ENCODE peak calls at places on chromosomes 2 and 18, in five cellular contexts. One of them, this sample, is unnamed.

GRCh38 chr2:113218283-113219091 is 44.7 kb downstream of the PSD4 start:
- DNase-seq in HEK293T: no peak
- DNase-seq in HepG2: peak
- DNase-seq in GM12878: no peak
- DNase-seq in NT2/D1: no peak
- DNase-seq in this sample: no peak

GRCh38 chr2:37330669-37331068 is 6.0 kb upstream of the PRKD3 start:
- DNase-seq in NT2/D1: no peak
- DNase-seq in HepG2: no peak
- DNase-seq in HEK293T: no peak
- DNase-seq in GM12878: no peak
- DNase-seq in this sample: no peak

GRCh38 chr2:109475531-109476210 is 138.1 kb downstream of the SEPTIN10 start:
- DNase-seq in HepG2: no peak
- DNase-seq in NT2/D1: no peak
- DNase-seq in HEK293T: no peak
- DNase-seq in GM12878: no peak
- DNase-seq in this sample: no peak

GRCh38 chr2:189763908-189764661 is 1.5 kb upstream of the OSGEPL1 start:
- DNase-seq in GM12878: no peak
- DNase-seq in HEK293T: no peak
- DNase-seq in HepG2: peak
- DNase-seq in NT2/D1: no peak
- DNase-seq in this sample: no peak

GRCh38 chr2:190637331-190637734 is 11.6 kb upstream of the NAB1 start:
- DNase-seq in GM12878: no peak
- DNase-seq in HepG2: no peak
- DNase-seq in NT2/D1: no peak
- DNase-seq in HEK293T: no peak
- DNase-seq in this sample: no peak

GRCh38 chr18:3603460-3604259 is 153.7 kb downstream of the TGIF1 start:
- DNase-seq in HepG2: peak
- DNase-seq in GM12878: no peak
- DNase-seq in HEK293T: no peak
- DNase-seq in NT2/D1: peak
- DNase-seq in this sample: peak

GRCh38 chr2:171522804-171523338 is 597 bp downstream of the CYBRD1 start:
- DNase-seq in HEK293T: peak
- DNase-seq in GM12878: no peak
- DNase-seq in NT2/D1: no peak
- DNase-seq in HepG2: no peak
- DNase-seq in this sample: no peak

GRCh38 chr2:8455236-8456148 is 226.4 kb upstream of the ID2 start:
- DNase-seq in GM12878: no peak
- DNase-seq in NT2/D1: no peak
- DNase-seq in HEK293T: no peak
- DNase-seq in HepG2: no peak
- DNase-seq in this sample: no peak

GRCh38 chr18:6728809-6729246 is 688 bp upstream of the ARHGAP28 start:
- DNase-seq in GM12878: no peak
- DNase-seq in HEK293T: no peak
- DNase-seq in HepG2: no peak
- DNase-seq in NT2/D1: no peak
- DNase-seq in this sample: no peak

GRCh38 chr2:95042472-95043271 is 17.2 kb downstream of the MAL start:
- DNase-seq in GM12878: no peak
- DNase-seq in HepG2: no peak
- DNase-seq in HEK293T: no peak
- DNase-seq in NT2/D1: no peak
- DNase-seq in this sample: no peak

GRCh38 chr2:209663149-209663548 is 108.5 kb upstream of the UNC80 start:
- DNase-seq in GM12878: no peak
- DNase-seq in HEK293T: no peak
- DNase-seq in NT2/D1: no peak
- DNase-seq in HepG2: no peak
- DNase-seq in this sample: no peak

DNA sequence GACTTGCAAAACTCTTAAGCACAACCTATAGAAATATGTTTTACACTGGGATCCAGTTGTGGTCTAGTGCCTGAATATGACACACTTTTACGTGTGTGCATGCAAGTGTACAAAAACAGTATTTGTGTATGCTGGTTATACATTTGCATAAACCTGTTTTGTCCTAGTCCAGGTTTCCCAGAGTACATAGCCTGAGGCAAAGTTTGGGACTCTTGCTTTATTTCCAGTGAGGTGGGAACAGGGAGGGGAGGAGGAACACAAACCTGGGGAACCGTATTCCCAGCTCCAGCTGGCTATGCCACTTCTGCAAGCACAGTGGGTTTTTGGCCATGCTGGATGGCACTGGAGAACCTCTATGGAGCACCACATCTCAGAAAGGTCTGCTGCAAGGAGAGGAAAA is 481.1 kb upstream of the HS6ST1 start:
- DNase-seq in HepG2: no peak
- DNase-seq in GM12878: no peak
- DNase-seq in HEK293T: no peak
- DNase-seq in NT2/D1: no peak
- DNase-seq in this sample: no peak
- TF ChIP-seq SUZ12 in HepG2: no peak
- TF ChIP-seq SUZ12 in GM12878: no peak
- TF ChIP-seq SUZ12 in HEK293T: no peak
- TF ChIP-seq SUZ12 in NT2/D1: no peak
- TF ChIP-seq SUZ12 in this sample: no peak

DNA sequence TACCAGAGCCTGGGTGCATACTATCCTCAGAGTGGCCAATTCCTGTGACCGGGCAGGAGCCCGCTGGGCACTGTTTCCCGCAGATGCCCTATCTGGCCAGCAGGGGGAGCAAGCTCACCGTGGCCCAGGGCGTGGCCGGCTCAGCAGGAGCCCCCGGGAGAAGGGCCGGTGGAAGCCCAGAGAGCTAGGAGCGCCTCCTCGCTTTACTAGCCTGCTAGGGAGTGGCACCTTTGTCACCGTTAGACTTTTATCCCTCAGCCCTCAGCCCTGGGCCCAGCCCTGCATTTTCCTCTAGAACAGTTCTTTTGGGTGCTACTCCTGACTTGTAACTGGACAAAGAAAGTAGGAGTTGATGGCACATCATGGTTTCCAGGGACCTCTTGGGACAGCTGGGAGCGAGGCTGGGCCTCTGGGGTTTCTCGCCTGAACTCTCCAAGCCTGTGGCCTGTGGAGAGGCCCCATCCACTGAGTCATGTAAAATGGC is 24.0 kb downstream of the TMEM177 start:
- DNase-seq in NT2/D1: peak
- DNase-seq in GM12878: no peak
- DNase-seq in HepG2: peak
- DNase-seq in HEK293T: peak
- DNase-seq in this sample: peak
- TF ChIP-seq SUZ12 in NT2/D1: no peak
- TF ChIP-seq SUZ12 in GM12878: no peak
- TF ChIP-seq SUZ12 in HepG2: no peak
- TF ChIP-seq SUZ12 in HEK293T: no peak
- TF ChIP-seq SUZ12 in this sample: no peak

GRCh38 chr18:57974585-57974984 is 69.4 kb upstream of the NEDD4L start:
- DNase-seq in HepG2: peak
- DNase-seq in HEK293T: no peak
- DNase-seq in NT2/D1: no peak
- DNase-seq in GM12878: no peak
- DNase-seq in this sample: no peak

GRCh38 chr18:57973889-57974288 is 70.1 kb upstream of the NEDD4L start:
- DNase-seq in HEK293T: no peak
- DNase-seq in NT2/D1: no peak
- DNase-seq in GM12878: no peak
- DNase-seq in HepG2: no peak
- DNase-seq in this sample: no peak

GRCh38 chr18:57975805-57976204 is 68.2 kb upstream of the NEDD4L start:
- DNase-seq in HEK293T: no peak
- DNase-seq in HepG2: no peak
- DNase-seq in GM12878: no peak
- DNase-seq in NT2/D1: no peak
- DNase-seq in this sample: no peak

GRCh38 chr18:57980573-57981348 is 63.3 kb upstream of the NEDD4L start:
- DNase-seq in NT2/D1: no peak
- DNase-seq in GM12878: no peak
- DNase-seq in HepG2: no peak
- DNase-seq in HEK293T: no peak
- DNase-seq in this sample: no peak

GRCh38 chr18:57976230-57976773 is 67.7 kb upstream of the NEDD4L start:
- DNase-seq in HEK293T: no peak
- DNase-seq in GM12878: no peak
- DNase-seq in HepG2: no peak
- DNase-seq in NT2/D1: no peak
- DNase-seq in this sample: no peak
- TF ChIP-seq SUZ12 in HEK293T: no peak
- TF ChIP-seq SUZ12 in GM12878: no peak
- TF ChIP-seq SUZ12 in HepG2: no peak
- TF ChIP-seq SUZ12 in NT2/D1: no peak
- TF ChIP-seq SUZ12 in this sample: no peak

GRCh38 chr2:46718797-46719196 is 196.8 kb downstream of the MCFD2 start:
- DNase-seq in GM12878: no peak
- DNase-seq in HepG2: no peak
- DNase-seq in HEK293T: no peak
- DNase-seq in NT2/D1: no peak
- DNase-seq in this sample: no peak

GRCh38 chr2:46720592-46721185 is 194.9 kb downstream of the MCFD2 start:
- DNase-seq in NT2/D1: no peak
- DNase-seq in HepG2: no peak
- DNase-seq in GM12878: no peak
- DNase-seq in HEK293T: no peak
- DNase-seq in this sample: no peak

GRCh38 chr2:46716806-46717732 is 198.5 kb downstream of the MCFD2 start:
- DNase-seq in HepG2: no peak
- DNase-seq in GM12878: no peak
- DNase-seq in HEK293T: no peak
- DNase-seq in NT2/D1: no peak
- DNase-seq in this sample: no peak

GRCh38 chr2:46717733-46718121 is 197.9 kb downstream of the MCFD2 start:
- DNase-seq in HEK293T: no peak
- DNase-seq in NT2/D1: no peak
- DNase-seq in HepG2: no peak
- DNase-seq in GM12878: no peak
- DNase-seq in this sample: no peak

DNA sequence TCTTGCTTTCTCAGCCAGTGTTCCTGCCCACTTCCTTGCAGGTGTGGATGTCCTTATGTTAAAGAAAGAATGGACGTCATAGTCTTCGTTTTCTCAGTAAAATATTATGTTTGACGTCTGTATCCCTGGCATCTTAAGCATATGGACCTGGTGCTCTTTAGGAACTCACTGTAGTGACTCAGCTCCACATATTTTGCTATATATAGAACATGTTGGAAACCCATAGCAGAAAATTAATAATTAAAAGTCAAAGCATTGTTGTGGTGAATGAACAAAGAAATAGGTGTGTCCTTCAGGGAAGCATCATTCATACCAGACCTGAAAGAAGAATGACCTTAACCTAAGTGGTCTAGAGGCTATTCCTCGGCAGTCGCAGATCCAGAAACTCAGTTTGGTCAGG is 196.1 kb downstream of the MCFD2 start:
- DNase-seq in HEK293T: no peak
- DNase-seq in NT2/D1: no peak
- DNase-seq in GM12878: no peak
- DNase-seq in HepG2: no peak
- DNase-seq in this sample: no peak
- TF ChIP-seq SUZ12 in HEK293T: no peak
- TF ChIP-seq SUZ12 in NT2/D1: no peak
- TF ChIP-seq SUZ12 in GM12878: no peak
- TF ChIP-seq SUZ12 in HepG2: no peak
- TF ChIP-seq SUZ12 in this sample: no peak

GRCh38 chr18:12886498-12887126 is 2.6 kb upstream of the PTPN2 start:
- DNase-seq in HepG2: peak
- DNase-seq in HEK293T: no peak
- DNase-seq in GM12878: no peak
- DNase-seq in NT2/D1: no peak
- DNase-seq in this sample: no peak
- TF ChIP-seq SUZ12 in HepG2: no peak
- TF ChIP-seq SUZ12 in HEK293T: no peak
- TF ChIP-seq SUZ12 in GM12878: no peak
- TF ChIP-seq SUZ12 in NT2/D1: no peak
- TF ChIP-seq SUZ12 in this sample: no peak

GRCh38 chr18:54255141-54255540 is 14.2 kb upstream of the POLI start:
- DNase-seq in HepG2: no peak
- DNase-seq in GM12878: no peak
- DNase-seq in NT2/D1: no peak
- DNase-seq in HEK293T: no peak
- DNase-seq in this sample: no peak
- TF ChIP-seq SUZ12 in HepG2: no peak
- TF ChIP-seq SUZ12 in GM12878: no peak
- TF ChIP-seq SUZ12 in NT2/D1: no peak
- TF ChIP-seq SUZ12 in HEK293T: no peak
- TF ChIP-seq SUZ12 in this sample: no peak